ENCODE peak calls at places on chromosomes 11 and 22, in four cellular contexts. One of them, this sample, is unnamed.

GRCh38 chr11:126738632-126739031 is 261.9 kb downstream of the KIRREL3 start:
- DNase-seq in CD8-positive, alpha-beta T cell: no peak
- DNase-seq in GM12865: no peak
- DNase-seq in NCI-H1092 treated with DMSO at 0.1 percent for 48 hours: no peak
- DNase-seq in this sample: no peak

GRCh38 chr11:117181586-117182550 is 3.3 kb downstream of the SIDT2 start:
- DNase-seq in CD8-positive, alpha-beta T cell: no peak
- DNase-seq in GM12865: peak
- DNase-seq in NCI-H1092 treated with DMSO at 0.1 percent for 48 hours: no peak
- DNase-seq in this sample: no peak

GRCh38 chr22:30044369-30044768 is 35.9 kb upstream of the HORMAD2 start:
- DNase-seq in CD8-positive, alpha-beta T cell: no peak
- DNase-seq in GM12865: no peak
- DNase-seq in NCI-H1092 treated with DMSO at 0.1 percent for 48 hours: peak
- DNase-seq in this sample: peak

GRCh38 chr11:118200901-118201680 is 23.7 kb downstream of the JAML start:
- DNase-seq in CD8-positive, alpha-beta T cell: peak
- DNase-seq in GM12865: no peak
- DNase-seq in NCI-H1092 treated with DMSO at 0.1 percent for 48 hours: no peak
- DNase-seq in this sample: no peak

GRCh38 chr11:113960702-113961330 is 14.1 kb upstream of the HTR3A start:
- DNase-seq in CD8-positive, alpha-beta T cell: no peak
- DNase-seq in GM12865: no peak
- DNase-seq in NCI-H1092 treated with DMSO at 0.1 percent for 48 hours: no peak
- DNase-seq in this sample: no peak

GRCh38 chr11:3947084-3947483 is 91.6 kb downstream of the STIM1 start:
- DNase-seq in CD8-positive, alpha-beta T cell: peak
- DNase-seq in GM12865: peak
- DNase-seq in NCI-H1092 treated with DMSO at 0.1 percent for 48 hours: peak
- DNase-seq in this sample: no peak

GRCh38 chr22:47625013-47625385 is 862.5 kb downstream of the TBC1D22A start:
- DNase-seq in CD8-positive, alpha-beta T cell: no peak
- DNase-seq in GM12865: no peak
- DNase-seq in NCI-H1092 treated with DMSO at 0.1 percent for 48 hours: no peak
- DNase-seq in this sample: no peak

GRCh38 chr11:69665669-69666068 is 9.5 kb downstream of the LTO1 start:
- DNase-seq in CD8-positive, alpha-beta T cell: no peak
- DNase-seq in GM12865: no peak
- DNase-seq in NCI-H1092 treated with DMSO at 0.1 percent for 48 hours: no peak
- DNase-seq in this sample: no peak

This sample was measured in MCF 10A.